ENCODE peak calls at places on chromosomes 13 and 19, in seven cellular contexts. One of them, this sample, is unnamed.

GRCh38 chr19:18173054-18173571 is 500 bp upstream of the IFI30 start:
- DNase-seq in HEK293T: no peak
- DNase-seq in activated naive CD4-positive, alpha-beta T cell: no peak
- DNase-seq in AG10803: no peak
- DNase-seq in activated T-helper 1 cell treated with anti-CD3 and anti-CD28 coated beads, Interleukin-2, amount 50 U/mL, for 16 hours: no peak
- DNase-seq in IMR-90: no peak
- DNase-seq in A172: no peak
- DNase-seq in this sample: peak; percentile 67

GRCh38 chr13:26558074-26558805 is 757 bp downstream of the WASF3 start:
- DNase-seq in HEK293T: peak; percentile 25
- DNase-seq in activated naive CD4-positive, alpha-beta T cell: no peak
- DNase-seq in AG10803: peak; percentile 26
- DNase-seq in activated T-helper 1 cell treated with anti-CD3 and anti-CD28 coated beads, Interleukin-2, amount 50 U/mL, for 16 hours: no peak
- DNase-seq in IMR-90: peak; percentile 13
- DNase-seq in A172: no peak
- DNase-seq in this sample: peak; percentile 57

GRCh38 chr19:8361921-8362793 is 1.8 kb upstream of the ANGPTL4 start:
- DNase-seq in HEK293T: no peak
- DNase-seq in activated naive CD4-positive, alpha-beta T cell: no peak
- DNase-seq in AG10803: peak; percentile 98
- DNase-seq in activated T-helper 1 cell treated with anti-CD3 and anti-CD28 coated beads, Interleukin-2, amount 50 U/mL, for 16 hours: no peak
- DNase-seq in IMR-90: peak; percentile 99
- DNase-seq in A172: peak; percentile 100
- DNase-seq in this sample: peak; percentile 99

GRCh38 chr13:39952244-39953233 is 297.1 kb downstream of the COG6 start:
- DNase-seq in HEK293T: no peak
- DNase-seq in activated naive CD4-positive, alpha-beta T cell: no peak
- DNase-seq in AG10803: peak; percentile 43
- DNase-seq in activated T-helper 1 cell treated with anti-CD3 and anti-CD28 coated beads, Interleukin-2, amount 50 U/mL, for 16 hours: no peak
- DNase-seq in IMR-90: peak; percentile 11
- DNase-seq in A172: peak; percentile 6
- DNase-seq in this sample: peak; percentile 10

GRCh38 chr13:34533941-34534340 is 408.1 kb upstream of the NBEA start:
- DNase-seq in HEK293T: no peak
- DNase-seq in activated naive CD4-positive, alpha-beta T cell: no peak
- DNase-seq in AG10803: no peak
- DNase-seq in activated T-helper 1 cell treated with anti-CD3 and anti-CD28 coated beads, Interleukin-2, amount 50 U/mL, for 16 hours: no peak
- DNase-seq in IMR-90: no peak
- DNase-seq in A172: no peak
- DNase-seq in this sample: no peak

GRCh38 chr13:112136095-112136494 is 69.1 kb downstream of the SOX1 start:
- DNase-seq in HEK293T: no peak
- DNase-seq in activated naive CD4-positive, alpha-beta T cell: no peak
- DNase-seq in AG10803: no peak
- DNase-seq in activated T-helper 1 cell treated with anti-CD3 and anti-CD28 coated beads, Interleukin-2, amount 50 U/mL, for 16 hours: no peak
- DNase-seq in IMR-90: no peak
- DNase-seq in A172: no peak
- DNase-seq in this sample: no peak

GRCh38 chr13:46495647-46496046 is 57.3 kb upstream of the LRCH1 start:
- DNase-seq in HEK293T: no peak
- DNase-seq in activated naive CD4-positive, alpha-beta T cell: no peak
- DNase-seq in AG10803: peak; percentile 63
- DNase-seq in activated T-helper 1 cell treated with anti-CD3 and anti-CD28 coated beads, Interleukin-2, amount 50 U/mL, for 16 hours: no peak
- DNase-seq in IMR-90: no peak
- DNase-seq in A172: no peak
- DNase-seq in this sample: peak; percentile 34

GRCh38 chr19:18306903-18307681 is 15.8 kb downstream of the LSM4 start:
- DNase-seq in HEK293T: no peak
- DNase-seq in activated naive CD4-positive, alpha-beta T cell: no peak
- DNase-seq in AG10803: no peak
- DNase-seq in activated T-helper 1 cell treated with anti-CD3 and anti-CD28 coated beads, Interleukin-2, amount 50 U/mL, for 16 hours: no peak
- DNase-seq in IMR-90: no peak
- DNase-seq in A172: no peak
- DNase-seq in this sample: no peak

GRCh38 chr19:3058821-3059314 is 3.4 kb downstream of the TLE5 start:
- DNase-seq in HEK293T: no peak
- DNase-seq in activated naive CD4-positive, alpha-beta T cell: no peak
- DNase-seq in AG10803: no peak
- DNase-seq in activated T-helper 1 cell treated with anti-CD3 and anti-CD28 coated beads, Interleukin-2, amount 50 U/mL, for 16 hours: no peak
- DNase-seq in IMR-90: no peak
- DNase-seq in A172: no peak
- DNase-seq in this sample: no peak

GRCh38 chr19:21264416-21264815 is 64.8 kb downstream of the ZNF708 start:
- DNase-seq in HEK293T: no peak
- DNase-seq in activated naive CD4-positive, alpha-beta T cell: no peak
- DNase-seq in AG10803: no peak
- DNase-seq in activated T-helper 1 cell treated with anti-CD3 and anti-CD28 coated beads, Interleukin-2, amount 50 U/mL, for 16 hours: no peak
- DNase-seq in IMR-90: no peak
- DNase-seq in A172: no peak
- DNase-seq in this sample: no peak

GRCh38 chr19:18894254-18895037 is 1.5 kb downstream of the CERS1 start:
- DNase-seq in HEK293T: no peak
- DNase-seq in activated naive CD4-positive, alpha-beta T cell: no peak
- DNase-seq in AG10803: no peak
- DNase-seq in activated T-helper 1 cell treated with anti-CD3 and anti-CD28 coated beads, Interleukin-2, amount 50 U/mL, for 16 hours: no peak
- DNase-seq in IMR-90: peak; percentile 35
- DNase-seq in A172: no peak
- DNase-seq in this sample: peak; percentile 44

GRCh38 chr19:28429356-28429755 is 783.6 kb downstream of the UQCRFS1 start:
- DNase-seq in HEK293T: no peak
- DNase-seq in activated naive CD4-positive, alpha-beta T cell: no peak
- DNase-seq in AG10803: no peak
- DNase-seq in activated T-helper 1 cell treated with anti-CD3 and anti-CD28 coated beads, Interleukin-2, amount 50 U/mL, for 16 hours: no peak
- DNase-seq in IMR-90: no peak
- DNase-seq in A172: no peak
- DNase-seq in this sample: no peak

GRCh38 chr13:48078251-48078656 is 16.6 kb downstream of the MED4 start:
- DNase-seq in HEK293T: no peak
- DNase-seq in activated naive CD4-positive, alpha-beta T cell: no peak
- DNase-seq in AG10803: no peak
- DNase-seq in activated T-helper 1 cell treated with anti-CD3 and anti-CD28 coated beads, Interleukin-2, amount 50 U/mL, for 16 hours: no peak
- DNase-seq in IMR-90: no peak
- DNase-seq in A172: peak; percentile 11
- DNase-seq in this sample: peak; percentile 13

GRCh38 chr13:102203718-102204117 is 198.1 kb downstream of the FGF14 start:
- DNase-seq in HEK293T: no peak
- DNase-seq in activated naive CD4-positive, alpha-beta T cell: no peak
- DNase-seq in AG10803: no peak
- DNase-seq in activated T-helper 1 cell treated with anti-CD3 and anti-CD28 coated beads, Interleukin-2, amount 50 U/mL, for 16 hours: no peak
- DNase-seq in IMR-90: no peak
- DNase-seq in A172: no peak
- DNase-seq in this sample: no peak

GRCh38 chr19:18650048-18650435 is 13.2 kb downstream of the KLHL26 start:
- DNase-seq in HEK293T: no peak
- DNase-seq in activated naive CD4-positive, alpha-beta T cell: no peak
- DNase-seq in AG10803: peak; percentile 33
- DNase-seq in activated T-helper 1 cell treated with anti-CD3 and anti-CD28 coated beads, Interleukin-2, amount 50 U/mL, for 16 hours: no peak
- DNase-seq in IMR-90: peak; percentile 61
- DNase-seq in A172: no peak
- DNase-seq in this sample: peak; percentile 72

GRCh38 chr13:21116141-21116540 is 54.8 kb upstream of the LATS2 start:
- DNase-seq in HEK293T: no peak
- DNase-seq in activated naive CD4-positive, alpha-beta T cell: no peak
- DNase-seq in AG10803: no peak
- DNase-seq in activated T-helper 1 cell treated with anti-CD3 and anti-CD28 coated beads, Interleukin-2, amount 50 U/mL, for 16 hours: no peak
- DNase-seq in IMR-90: no peak
- DNase-seq in A172: no peak
- DNase-seq in this sample: no peak